ENCODE peak calls at places on chromosomes 1 and 21, in eight cellular contexts. One of them, this sample, is unnamed.

GRCh38 chr1:38786040-38786436 is 73.5 kb downstream of the RRAGC start:
- DNase-seq in frontal cortex: no peak
- DNase-seq in caudate nucleus: no peak
- DNase-seq in lung: no peak
- DNase-seq in stomach: no peak
- DNase-seq in H54: no peak
- DNase-seq in NCI-H1105: no peak
- DNase-seq in GM20000: no peak
- DNase-seq in this sample: no peak

GRCh38 chr1:63322944-63323865 is 838 bp downstream of the FOXD3 start:
- DNase-seq in NCI-H1105: peak; percentile 63
- DNase-seq in stomach: no peak
- DNase-seq in frontal cortex: no peak
- DNase-seq in caudate nucleus: no peak
- DNase-seq in lung: no peak
- DNase-seq in GM20000: peak; percentile 68
- DNase-seq in H54: no peak
- DNase-seq in this sample: no peak

GRCh38 chr1:19622204-19622603 is 21.9 kb upstream of the NBL1 start:
- DNase-seq in NCI-H1105: no peak
- DNase-seq in frontal cortex: no peak
- DNase-seq in caudate nucleus: no peak
- DNase-seq in lung: no peak
- DNase-seq in H54: no peak
- DNase-seq in GM20000: no peak
- DNase-seq in stomach: no peak
- DNase-seq in this sample: no peak

GRCh38 chr1:154326546-154327465 is 1.5 kb downstream of the ATP8B2 start:
- DNase-seq in GM20000: no peak
- DNase-seq in NCI-H1105: no peak
- DNase-seq in frontal cortex: no peak
- DNase-seq in lung: peak; percentile 58
- DNase-seq in stomach: no peak
- DNase-seq in H54: peak; percentile 70
- DNase-seq in caudate nucleus: no peak
- DNase-seq in this sample: no peak

GRCh38 chr1:61914823-61915482 is 172.7 kb downstream of the PATJ start:
- DNase-seq in H54: no peak
- DNase-seq in stomach: no peak
- DNase-seq in NCI-H1105: no peak
- DNase-seq in caudate nucleus: no peak
- DNase-seq in GM20000: no peak
- DNase-seq in lung: no peak
- DNase-seq in frontal cortex: no peak
- DNase-seq in this sample: no peak

GRCh38 chr1:47465605-47466004 is 27.8 kb downstream of the FOXD2 start:
- DNase-seq in GM20000: no peak
- DNase-seq in stomach: no peak
- DNase-seq in caudate nucleus: no peak
- DNase-seq in H54: no peak
- DNase-seq in NCI-H1105: no peak
- DNase-seq in lung: no peak
- DNase-seq in frontal cortex: no peak
- DNase-seq in this sample: no peak

GRCh38 chr1:201149400-201149799 is 4.9 kb downstream of the TMEM9 start:
- DNase-seq in H54: no peak
- DNase-seq in NCI-H1105: peak; percentile 33
- DNase-seq in frontal cortex: no peak
- DNase-seq in caudate nucleus: no peak
- DNase-seq in stomach: no peak
- DNase-seq in GM20000: peak; percentile 56
- DNase-seq in lung: no peak
- DNase-seq in this sample: no peak

GRCh38 chr1:8604041-8604942 is 213.1 kb downstream of the RERE start:
- DNase-seq in GM20000: peak; percentile 62
- DNase-seq in stomach: no peak
- DNase-seq in H54: no peak
- DNase-seq in NCI-H1105: no peak
- DNase-seq in lung: no peak
- DNase-seq in caudate nucleus: no peak
- DNase-seq in frontal cortex: no peak
- DNase-seq in this sample: no peak

GRCh38 chr21:28421716-28422480 is 570.8 kb downstream of the LTN1 start:
- DNase-seq in NCI-H1105: no peak
- DNase-seq in lung: no peak
- DNase-seq in GM20000: no peak
- DNase-seq in frontal cortex: no peak
- DNase-seq in caudate nucleus: no peak
- DNase-seq in H54: no peak
- DNase-seq in stomach: no peak
- DNase-seq in this sample: no peak

GRCh38 chr1:12810691-12811408 is 19.7 kb downstream of the PRAMEF1 start:
- DNase-seq in H54: peak; percentile 23
- DNase-seq in stomach: no peak
- DNase-seq in caudate nucleus: no peak
- DNase-seq in frontal cortex: no peak
- DNase-seq in lung: no peak
- DNase-seq in NCI-H1105: no peak
- DNase-seq in GM20000: no peak
- DNase-seq in this sample: no peak

GRCh38 chr1:228362141-228362883 is 44.3 kb downstream of the TRIM11 start:
- DNase-seq in caudate nucleus: no peak
- DNase-seq in H54: no peak
- DNase-seq in stomach: no peak
- DNase-seq in NCI-H1105: no peak
- DNase-seq in lung: no peak
- DNase-seq in GM20000: no peak
- DNase-seq in frontal cortex: no peak
- DNase-seq in this sample: no peak

GRCh38 chr1:32981003-32981909 is 16.6 kb upstream of the RNF19B start:
- DNase-seq in H54: peak; percentile 77
- DNase-seq in GM20000: peak; percentile 87
- DNase-seq in frontal cortex: no peak
- DNase-seq in stomach: peak; percentile 70
- DNase-seq in NCI-H1105: no peak
- DNase-seq in lung: peak; percentile 75
- DNase-seq in caudate nucleus: no peak
- DNase-seq in this sample: no peak

GRCh38 chr1:234969630-234970370 is 158.8 kb downstream of the TOMM20 start:
- DNase-seq in H54: peak; percentile 33
- DNase-seq in frontal cortex: peak; percentile 63
- DNase-seq in stomach: peak; percentile 63
- DNase-seq in caudate nucleus: peak; percentile 66
- DNase-seq in NCI-H1105: peak; percentile 45
- DNase-seq in GM20000: no peak
- DNase-seq in lung: no peak
- DNase-seq in this sample: peak; percentile 62

GRCh38 chr1:243301059-243301458 is 45.2 kb downstream of the SDCCAG8 start:
- DNase-seq in NCI-H1105: no peak
- DNase-seq in lung: no peak
- DNase-seq in stomach: no peak
- DNase-seq in H54: no peak
- DNase-seq in frontal cortex: no peak
- DNase-seq in caudate nucleus: no peak
- DNase-seq in GM20000: no peak
- DNase-seq in this sample: no peak

GRCh38 chr1:46630719-46631118 is 14.1 kb upstream of the MOB3C start:
- DNase-seq in lung: no peak
- DNase-seq in frontal cortex: no peak
- DNase-seq in GM20000: no peak
- DNase-seq in caudate nucleus: no peak
- DNase-seq in NCI-H1105: no peak
- DNase-seq in H54: no peak
- DNase-seq in stomach: no peak
- DNase-seq in this sample: no peak

This sample was measured in occipital lobe.